ENCODE peak calls at places on chromosomes 2 and 18, in four cellular contexts. One of them, this sample, is unnamed.
A peak's percentile ranks its signal among the peaks of the same experiment; 100 is the strongest.

GRCh38 chr2:102708847-102709559 is 52.8 kb upstream of the TMEM182 start:
- DNase-seq in globus pallidus: no peak
- DNase-seq in HTR-8/SVneo: peak; percentile 5
- DNase-seq in left colon: no peak
- DNase-seq in this sample: no peak

GRCh38 chr2:105509271-105510086 is 110.6 kb upstream of the FHL2 start:
- DNase-seq in globus pallidus: no peak
- DNase-seq in left colon: no peak
- DNase-seq in HTR-8/SVneo: no peak
- DNase-seq in this sample: no peak

GRCh38 chr2:176461098-176461497 is 191.9 kb downstream of the MTX2 start:
- DNase-seq in HTR-8/SVneo: peak; percentile 10
- DNase-seq in left colon: no peak
- DNase-seq in globus pallidus: no peak
- DNase-seq in this sample: no peak

GRCh38 chr2:182543746-182544525 is 117.1 kb upstream of the PDE1A start:
- DNase-seq in left colon: no peak
- DNase-seq in HTR-8/SVneo: no peak
- DNase-seq in globus pallidus: no peak
- DNase-seq in this sample: no peak

GRCh38 chr2:226656367-226656766 is 143.3 kb downstream of the IRS1 start:
- DNase-seq in left colon: no peak
- DNase-seq in HTR-8/SVneo: peak; percentile 31
- DNase-seq in globus pallidus: no peak
- DNase-seq in this sample: no peak

GRCh38 chr18:56240405-56240804 is 398.0 kb downstream of the TXNL1 start:
- DNase-seq in left colon: no peak
- DNase-seq in HTR-8/SVneo: no peak
- DNase-seq in globus pallidus: no peak
- DNase-seq in this sample: no peak

GRCh38 chr2:45237128-45237527 is 227.9 kb upstream of the SIX2 start:
- DNase-seq in HTR-8/SVneo: peak; percentile 25
- DNase-seq in left colon: no peak
- DNase-seq in globus pallidus: no peak
- DNase-seq in this sample: no peak

GRCh38 chr18:79668203-79668602 is 11.4 kb upstream of the CTDP1 start:
- DNase-seq in left colon: no peak
- DNase-seq in HTR-8/SVneo: no peak
- DNase-seq in globus pallidus: no peak
- DNase-seq in this sample: no peak

GRCh38 chr2:54330226-54331094 is 74.4 kb upstream of the TSPYL6 start:
- DNase-seq in HTR-8/SVneo: peak; percentile 98
- DNase-seq in globus pallidus: peak; percentile 96
- DNase-seq in left colon: peak; percentile 96
- DNase-seq in this sample: peak; percentile 97

GRCh38 chr2:217899231-217900009 is 103.4 kb downstream of the TNS1 start:
- DNase-seq in left colon: peak; percentile 57
- DNase-seq in HTR-8/SVneo: peak; percentile 95
- DNase-seq in globus pallidus: no peak
- DNase-seq in this sample: no peak

GRCh38 chr2:231987088-231987788 is 25.7 kb downstream of the DIS3L2 start:
- DNase-seq in left colon: no peak
- DNase-seq in globus pallidus: no peak
- DNase-seq in HTR-8/SVneo: no peak
- DNase-seq in this sample: no peak

GRCh38 chr2:54529935-54530334 is 73.8 kb downstream of the SPTBN1 start:
- DNase-seq in left colon: no peak
- DNase-seq in globus pallidus: no peak
- DNase-seq in HTR-8/SVneo: no peak
- DNase-seq in this sample: no peak

GRCh38 chr18:48986851-48987761 is 36.3 kb upstream of the SMAD7 start:
- DNase-seq in left colon: no peak
- DNase-seq in HTR-8/SVneo: no peak
- DNase-seq in globus pallidus: no peak
- DNase-seq in this sample: no peak

GRCh38 chr2:174577967-174578589 is 19.5 kb downstream of the WIPF1 start:
- DNase-seq in HTR-8/SVneo: peak; percentile 27
- DNase-seq in globus pallidus: peak; percentile 84
- DNase-seq in left colon: no peak
- DNase-seq in this sample: peak; percentile 66

GRCh38 chr18:5909130-5909529 is 13.8 kb upstream of the TMEM200C start:
- DNase-seq in globus pallidus: no peak
- DNase-seq in left colon: no peak
- DNase-seq in HTR-8/SVneo: no peak
- DNase-seq in this sample: no peak

GRCh38 chr18:43061816-43062215 is 53.7 kb downstream of the RIT2 start:
- DNase-seq in left colon: no peak
- DNase-seq in HTR-8/SVneo: no peak
- DNase-seq in globus pallidus: no peak
- DNase-seq in this sample: peak; percentile 54

GRCh38 chr2:237384672-237385020 is 29.3 kb downstream of the COL6A3 start:
- DNase-seq in globus pallidus: no peak
- DNase-seq in HTR-8/SVneo: no peak
- DNase-seq in left colon: no peak
- DNase-seq in this sample: no peak